ENCODE peak calls at places on chromosomes 4 and X, in eight cellular contexts. W, J, A, K, H, G, T and P are unnamed samples.

GRCh38 chr4:30667919-30668318 is 52.2 kb upstream of the PCDH7 start:
- DNase-seq in W (no peak), J (no peak), A (no peak), K (no peak), H (no peak), G (no peak), T (no peak), P (no peak)

GRCh38 chr4:168731006-168731636 is 234.3 kb downstream of the PALLD start:
- DNase-seq in W (no peak), J (peak; percentile 91), A (no peak), K (no peak), H (no peak), G (no peak), T (no peak), P (no peak)

GRCh38 chrX:56751071-56751470 is 22.0 kb downstream of the NBDY start:
- DNase-seq in W (no peak), J (no peak), A (no peak), K (no peak), H (no peak), G (peak; percentile 12), T (no peak), P (no peak)

GRCh38 chr4:35970366-35970960 is 273.9 kb downstream of the ARAP2 start:
- DNase-seq in W (no peak), J (no peak), A (no peak), K (peak; percentile 5), H (no peak), G (no peak), T (no peak), P (no peak)

GRCh38 chrX:150365953-150366911 is 3.1 kb downstream of the MAMLD1 start:
- DNase-seq in W (no peak), J (peak; percentile 83), A (peak; percentile 37), K (no peak), H (no peak), G (peak; percentile 74), T (no peak), P (peak; percentile 15)

GRCh38 chrX:102627640-102628039 is 23.6 kb upstream of the GPRASP1 start:
- DNase-seq in W (peak; percentile 14), J (no peak), A (no peak), K (no peak), H (no peak), G (no peak), T (no peak), P (no peak)

GRCh38 chr4:41748788-41749445 is 392 bp upstream of the PHOX2B start:
- DNase-seq in W (no peak), J (no peak), A (no peak), K (no peak), H (no peak), G (no peak), T (no peak), P (no peak)

GRCh38 chr4:117137143-117137542 is 51.8 kb upstream of the TRAM1L1 start:
- DNase-seq in W (no peak), J (peak; percentile 94), A (no peak), K (peak; percentile 96), H (no peak), G (peak; percentile 39), T (no peak), P (peak; percentile 20)

GRCh38 chrX:72054776-72055495 is 76.8 kb downstream of the RTL5 start:
- DNase-seq in W (no peak), J (no peak), A (no peak), K (no peak), H (no peak), G (no peak), T (no peak), P (no peak)
- H3K4me3 ChIP-seq in W (no peak overlapping the region), J (no peak overlapping the region), A (no peak overlapping the region), K (no peak overlapping the region), H (no peak overlapping the region), G (no peak overlapping the region), T (no peak overlapping the region), P (no peak overlapping the region)

GRCh38 chrX:123695242-123695641 is 37.6 kb downstream of the THOC2 start:
- DNase-seq in W (no peak), J (no peak), A (no peak), K (no peak), H (no peak), G (no peak), T (no peak), P (no peak)
- H3K36me3 ChIP-seq in W (no peaks in the 10 kb centered on the region), J (no peaks in the 10 kb centered on the region), A (no peaks in the 10 kb centered on the region), K (no peaks in the 10 kb centered on the region), H (no peaks in the 10 kb centered on the region), G (peaks cover 4% of the 10 kb centered on the region), T (peaks cover 8% of the 10 kb centered on the region), P (peaks cover 10% of the 10 kb centered on the region)

DNA sequence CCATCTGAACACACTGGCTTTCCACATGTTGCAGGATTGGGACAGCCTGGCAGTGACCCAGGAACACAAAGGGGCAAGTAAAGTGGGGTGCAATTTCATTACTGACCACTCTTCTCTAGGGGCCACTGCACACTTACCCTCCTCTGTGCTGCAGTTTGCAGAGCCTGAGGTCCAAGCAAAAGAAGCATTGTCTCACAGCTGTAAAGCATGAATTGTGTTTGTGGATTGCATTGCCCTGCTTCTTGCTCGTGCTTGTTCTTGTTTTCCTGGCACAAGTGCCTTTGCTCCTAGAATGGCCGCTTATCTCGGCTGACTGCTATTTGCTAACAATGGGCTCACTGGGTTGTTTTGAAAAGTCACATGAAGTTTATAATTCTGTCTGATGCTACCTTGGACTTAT is 209.1 kb upstream of the JADE1 start:
- DNase-seq in W (no peak), J (peak; percentile 52), A (peak; percentile 30), K (no peak), H (no peak), G (peak; percentile 19), T (peak; percentile 37), P (no peak)
- H3K4me3 ChIP-seq in W (no peak overlapping the region), J (no peak overlapping the region), A (no peak overlapping the region), K (no peak overlapping the region), H (no peak overlapping the region), G (no peak overlapping the region), T (no peak overlapping the region), P (no peak overlapping the region)

GRCh38 chr4:150739591-150739990 is 157.6 kb downstream of the MAB21L2 start:
- DNase-seq in W (no peak), J (no peak), A (no peak), K (no peak), H (no peak), G (no peak), T (no peak), P (no peak)
- H3K36me3 ChIP-seq in W (peaks cover 5% of the 10 kb centered on the region), J (no peaks in the 10 kb centered on the region), A (no peaks in the 10 kb centered on the region), K (no peaks in the 10 kb centered on the region), H (no peaks in the 10 kb centered on the region), G (no peaks in the 10 kb centered on the region), T (peaks cover 5% of the 10 kb centered on the region), P (no peaks in the 10 kb centered on the region)